ENCODE peak calls at places on chromosomes 7 and 10, in four cellular contexts. One of them, this sample, is unnamed.

GRCh38 chr10:119207713-119208552 is 562 bp downstream of the GRK5 start:
- DNase-seq in DND-41: peak; percentile 61
- DNase-seq in mesenchymal stem cell: peak; percentile 76
- DNase-seq in astrocyte: peak; percentile 51
- DNase-seq in this sample: peak; percentile 71

GRCh38 chr7:26508917-26509316 is 217.3 kb downstream of the SNX10 start:
- DNase-seq in astrocyte: no peak
- DNase-seq in DND-41: no peak
- DNase-seq in mesenchymal stem cell: no peak
- DNase-seq in this sample: no peak

GRCh38 chr10:10138685-10139084 is 879.0 kb upstream of the CELF2 start:
- DNase-seq in astrocyte: no peak
- DNase-seq in DND-41: peak; percentile 14
- DNase-seq in mesenchymal stem cell: peak; percentile 19
- DNase-seq in this sample: no peak

GRCh38 chr7:103735377-103735776 is 254.1 kb downstream of the RELN start:
- DNase-seq in DND-41: no peak
- DNase-seq in mesenchymal stem cell: no peak
- DNase-seq in astrocyte: peak; percentile 71
- DNase-seq in this sample: no peak

GRCh38 chr10:88893611-88894010 is 13.6 kb downstream of the STAMBPL1 start:
- DNase-seq in mesenchymal stem cell: no peak
- DNase-seq in astrocyte: peak; percentile 43
- DNase-seq in DND-41: no peak
- DNase-seq in this sample: no peak

GRCh38 chr10:78224602-78225001 is 190.9 kb downstream of the RPS24 start:
- DNase-seq in DND-41: no peak
- DNase-seq in astrocyte: peak; percentile 80
- DNase-seq in mesenchymal stem cell: no peak
- DNase-seq in this sample: peak; percentile 19

GRCh38 chr7:156504687-156505545 is 135.7 kb upstream of the RNF32 start:
- DNase-seq in mesenchymal stem cell: no peak
- DNase-seq in astrocyte: no peak
- DNase-seq in DND-41: no peak
- DNase-seq in this sample: no peak

GRCh38 chr7:5083291-5083690 is 37.6 kb downstream of the RBAK start:
- DNase-seq in DND-41: no peak
- DNase-seq in mesenchymal stem cell: no peak
- DNase-seq in astrocyte: no peak
- DNase-seq in this sample: no peak

GRCh38 chr10:79027147-79028055 is 41.4 kb upstream of the ZMIZ1 start:
- DNase-seq in mesenchymal stem cell: no peak
- DNase-seq in astrocyte: no peak
- DNase-seq in DND-41: peak; percentile 54
- DNase-seq in this sample: no peak

GRCh38 chr7:6106140-6106904 is 75.1 kb downstream of the ANKRD61 start:
- DNase-seq in mesenchymal stem cell: peak; percentile 61
- DNase-seq in astrocyte: peak; percentile 23
- DNase-seq in DND-41: peak; percentile 40
- DNase-seq in this sample: peak; percentile 64

GRCh38 chr7:121515651-121516401 is 119.7 kb upstream of the FAM3C start:
- DNase-seq in astrocyte: no peak
- DNase-seq in DND-41: no peak
- DNase-seq in mesenchymal stem cell: no peak
- DNase-seq in this sample: peak; percentile 77

GRCh38 chr7:159105845-159106614 is 38.6 kb downstream of the VIPR2 start:
- DNase-seq in DND-41: no peak
- DNase-seq in astrocyte: no peak
- DNase-seq in mesenchymal stem cell: no peak
- DNase-seq in this sample: no peak

GRCh38 chr7:146414373-146414772 is 297.8 kb downstream of the CNTNAP2 start:
- DNase-seq in mesenchymal stem cell: no peak
- DNase-seq in DND-41: no peak
- DNase-seq in astrocyte: no peak
- DNase-seq in this sample: no peak

GRCh38 chr10:120456626-120457430 is at the start of gene PLPP4:
- DNase-seq in mesenchymal stem cell: peak; percentile 48
- DNase-seq in DND-41: no peak
- DNase-seq in astrocyte: peak; percentile 41
- DNase-seq in this sample: peak; percentile 82

GRCh38 chr7:81845628-81846259 is 75.9 kb upstream of the HGF start:
- DNase-seq in astrocyte: no peak
- DNase-seq in DND-41: no peak
- DNase-seq in mesenchymal stem cell: peak; percentile 86
- DNase-seq in this sample: peak; percentile 29

GRCh38 chr10:129689681-129690080 is 222.6 kb downstream of the MGMT start:
- DNase-seq in astrocyte: no peak
- DNase-seq in mesenchymal stem cell: no peak
- DNase-seq in DND-41: no peak
- DNase-seq in this sample: no peak

GRCh38 chr10:92156874-92157273 is 134.0 kb downstream of the CPEB3 start:
- DNase-seq in astrocyte: no peak
- DNase-seq in mesenchymal stem cell: peak; percentile 53
- DNase-seq in DND-41: no peak
- DNase-seq in this sample: no peak

GRCh38 chr7:8175929-8176369 is 86.0 kb downstream of the ICA1 start:
- DNase-seq in astrocyte: no peak
- DNase-seq in DND-41: no peak
- DNase-seq in mesenchymal stem cell: no peak
- DNase-seq in this sample: no peak

GRCh38 chr10:43376046-43376635 is 4.7 kb downstream of the FXYD4 start:
- DNase-seq in DND-41: no peak
- DNase-seq in mesenchymal stem cell: no peak
- DNase-seq in astrocyte: no peak
- DNase-seq in this sample: no peak

GRCh38 chr7:140653319-140654108 is 12.9 kb upstream of the DENND2A start:
- DNase-seq in DND-41: peak; percentile 46
- DNase-seq in mesenchymal stem cell: peak; percentile 84
- DNase-seq in astrocyte: peak; percentile 48
- DNase-seq in this sample: peak; percentile 95

GRCh38 chr7:12119638-12120303 is 91.3 kb upstream of the TMEM106B start:
- DNase-seq in mesenchymal stem cell: no peak
- DNase-seq in DND-41: no peak
- DNase-seq in astrocyte: no peak
- DNase-seq in this sample: no peak

GRCh38 chr7:73532224-73532623 is 10.1 kb upstream of the BAZ1B start:
- DNase-seq in astrocyte: no peak
- DNase-seq in mesenchymal stem cell: no peak
- DNase-seq in DND-41: no peak
- DNase-seq in this sample: no peak

GRCh38 chr7:35752727-35753126 is 48.1 kb upstream of the SEPTIN7 start:
- DNase-seq in mesenchymal stem cell: peak; percentile 55
- DNase-seq in DND-41: no peak
- DNase-seq in astrocyte: no peak
- DNase-seq in this sample: no peak

GRCh38 chr10:79286318-79286951 is 60.8 kb upstream of the PPIF start:
- DNase-seq in astrocyte: no peak
- DNase-seq in DND-41: no peak
- DNase-seq in mesenchymal stem cell: peak; percentile 55
- DNase-seq in this sample: no peak

GRCh38 chr10:14190702-14191101 is 140.0 kb downstream of the FRMD4A start:
- DNase-seq in mesenchymal stem cell: no peak
- DNase-seq in DND-41: no peak
- DNase-seq in astrocyte: no peak
- DNase-seq in this sample: no peak

GRCh38 chr7:50069613-50070012 is 23.4 kb downstream of the ZPBP start:
- DNase-seq in astrocyte: peak; percentile 2
- DNase-seq in mesenchymal stem cell: no peak
- DNase-seq in DND-41: peak; percentile 21
- DNase-seq in this sample: peak; percentile 17

GRCh38 chr10:62851449-62851848 is 35.3 kb upstream of the EGR2 start:
- DNase-seq in DND-41: no peak
- DNase-seq in astrocyte: no peak
- DNase-seq in mesenchymal stem cell: no peak
- DNase-seq in this sample: no peak

GRCh38 chr7:22238354-22239311 is 118.3 kb downstream of the RAPGEF5 start:
- DNase-seq in mesenchymal stem cell: peak; percentile 50
- DNase-seq in astrocyte: peak; percentile 49
- DNase-seq in DND-41: no peak
- DNase-seq in this sample: peak; percentile 8

GRCh38 chr7:152315845-152316244 is 120.0 kb downstream of the KMT2C start:
- DNase-seq in DND-41: no peak
- DNase-seq in mesenchymal stem cell: no peak
- DNase-seq in astrocyte: no peak
- DNase-seq in this sample: no peak

DNA sequence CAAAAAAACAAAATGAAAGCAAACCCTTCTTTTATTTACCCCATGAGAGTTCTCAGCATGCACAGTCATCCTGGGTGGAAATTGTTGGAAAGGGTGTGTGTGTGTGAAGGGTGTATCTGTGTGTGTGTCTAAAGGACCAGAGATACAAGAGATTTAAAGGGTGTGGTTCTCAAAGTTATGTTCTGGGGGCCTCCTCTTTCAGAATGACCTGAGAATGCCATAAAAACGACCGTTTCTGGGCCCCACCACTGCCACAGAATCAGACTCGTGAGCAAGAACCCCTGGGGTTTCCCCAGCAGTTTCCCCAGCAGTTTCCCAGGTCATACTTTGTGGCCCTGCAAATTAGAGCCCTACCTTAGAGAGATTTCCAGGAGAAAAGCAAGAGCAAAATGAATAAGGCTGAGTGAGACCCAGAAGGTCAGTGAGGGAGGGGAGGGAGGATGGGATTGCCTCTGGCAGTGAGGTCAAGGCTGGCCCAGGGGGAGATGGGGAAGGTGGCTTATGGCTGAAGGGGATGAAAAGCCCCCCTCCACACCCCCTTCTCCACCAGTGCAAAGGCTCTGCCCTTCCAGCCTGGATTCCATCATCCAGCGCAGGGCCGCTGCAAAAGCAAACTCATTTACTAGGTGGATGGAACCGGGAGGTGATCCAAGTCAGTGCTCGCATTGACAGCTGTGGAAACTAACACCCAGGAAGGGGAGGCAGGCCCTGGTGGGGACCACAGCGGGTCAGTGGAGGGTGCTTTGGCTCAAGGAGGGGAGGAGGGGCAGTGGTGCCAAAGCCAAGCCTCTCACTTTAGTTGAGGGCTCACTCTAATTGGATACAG is 10.2 kb downstream of the PYROXD2 start:
- DNase-seq in mesenchymal stem cell: peak; percentile 51
- DNase-seq in astrocyte: peak; percentile 75
- DNase-seq in DND-41: no peak
- DNase-seq in this sample: peak; percentile 51
- H3K9ac ChIP-seq in mesenchymal stem cell: peak overlapping the region; percentile 84
- H3K9ac ChIP-seq in astrocyte: peak overlapping the region; percentile 49
- H3K9ac ChIP-seq in DND-41: no peak overlapping the region
- H3K9ac ChIP-seq in this sample: peak overlapping the region; percentile 73

GRCh38 chr10:48655426-48656240 is 29.0 kb upstream of the WDFY4 start:
- DNase-seq in astrocyte: peak; percentile 44
- DNase-seq in mesenchymal stem cell: peak; percentile 37
- DNase-seq in DND-41: no peak
- DNase-seq in this sample: peak; percentile 3
- H3K9ac ChIP-seq in astrocyte: peak overlapping the region; percentile 67
- H3K9ac ChIP-seq in mesenchymal stem cell: peak overlapping the region; percentile 86
- H3K9ac ChIP-seq in DND-41: no peak overlapping the region
- H3K9ac ChIP-seq in this sample: peak overlapping the region; percentile 68

DNA sequence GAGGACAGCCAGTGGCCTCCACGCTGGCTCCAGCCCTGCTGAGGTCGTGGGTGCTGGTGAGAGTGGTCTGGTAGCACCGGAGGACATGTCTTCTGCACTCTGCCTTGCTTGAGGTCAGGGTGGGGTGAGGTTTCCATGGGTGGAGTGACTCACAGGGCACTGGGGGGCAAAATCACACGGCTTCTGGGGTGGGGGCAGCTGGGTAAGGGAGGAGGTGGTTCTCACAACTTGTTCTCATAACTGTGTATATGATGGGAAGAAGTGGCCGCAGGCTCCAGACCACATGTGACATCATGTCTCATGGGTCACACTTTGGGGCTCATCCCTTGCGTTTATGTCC is 868 bp upstream of the PRF1 start:
- DNase-seq in DND-41: no peak
- DNase-seq in astrocyte: no peak
- DNase-seq in mesenchymal stem cell: no peak
- DNase-seq in this sample: no peak
- H3K9ac ChIP-seq in DND-41: peak overlapping the region; percentile 23
- H3K9ac ChIP-seq in astrocyte: no peak overlapping the region
- H3K9ac ChIP-seq in mesenchymal stem cell: no peak overlapping the region
- H3K9ac ChIP-seq in this sample: no peak overlapping the region

GRCh38 chr10:75648854-75649253 is 217.4 kb downstream of the LRMDA start:
- DNase-seq in astrocyte: no peak
- DNase-seq in mesenchymal stem cell: no peak
- DNase-seq in DND-41: no peak
- DNase-seq in this sample: no peak

GRCh38 chr10:75646931-75647330 is 215.5 kb downstream of the LRMDA start:
- DNase-seq in DND-41: no peak
- DNase-seq in mesenchymal stem cell: no peak
- DNase-seq in astrocyte: no peak
- DNase-seq in this sample: no peak

GRCh38 chr10:75648186-75648761 is 216.8 kb downstream of the LRMDA start:
- DNase-seq in mesenchymal stem cell: no peak
- DNase-seq in astrocyte: no peak
- DNase-seq in DND-41: no peak
- DNase-seq in this sample: no peak

GRCh38 chr10:75646218-75646915 is 214.9 kb downstream of the LRMDA start:
- DNase-seq in DND-41: no peak
- DNase-seq in astrocyte: no peak
- DNase-seq in mesenchymal stem cell: no peak
- DNase-seq in this sample: no peak

DNA sequence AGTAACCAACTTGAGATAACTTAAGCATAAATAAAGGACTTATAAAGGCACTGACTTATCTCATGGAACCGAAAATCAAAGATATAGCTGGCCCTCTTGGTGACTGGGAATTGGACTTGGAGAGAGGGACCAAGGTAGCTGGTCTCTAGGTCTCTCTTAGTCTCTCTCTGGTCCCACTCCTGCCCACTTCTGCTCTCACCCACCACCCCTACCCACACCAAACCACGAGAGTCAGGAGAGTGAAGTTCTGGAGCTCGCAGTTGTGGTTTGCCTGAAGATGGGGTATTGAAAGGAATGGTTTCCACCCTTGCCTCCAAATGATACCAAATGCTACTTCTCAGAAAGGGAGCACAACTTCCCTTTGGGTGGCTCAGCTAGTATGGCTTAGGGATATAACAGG is 216.3 kb downstream of the LRMDA start:
- DNase-seq in astrocyte: no peak
- DNase-seq in mesenchymal stem cell: no peak
- DNase-seq in DND-41: no peak
- DNase-seq in this sample: no peak
- H3K9ac ChIP-seq in astrocyte: no peak overlapping the region
- H3K9ac ChIP-seq in mesenchymal stem cell: no peak overlapping the region
- H3K9ac ChIP-seq in DND-41: no peak overlapping the region
- H3K9ac ChIP-seq in this sample: no peak overlapping the region

GRCh38 chr10:71502851-71503250 is 106.1 kb downstream of the CDH23 start:
- DNase-seq in astrocyte: no peak
- DNase-seq in DND-41: no peak
- DNase-seq in mesenchymal stem cell: no peak
- DNase-seq in this sample: no peak
- H3K9ac ChIP-seq in astrocyte: no peak overlapping the region
- H3K9ac ChIP-seq in DND-41: no peak overlapping the region
- H3K9ac ChIP-seq in mesenchymal stem cell: no peak overlapping the region
- H3K9ac ChIP-seq in this sample: no peak overlapping the region

DNA sequence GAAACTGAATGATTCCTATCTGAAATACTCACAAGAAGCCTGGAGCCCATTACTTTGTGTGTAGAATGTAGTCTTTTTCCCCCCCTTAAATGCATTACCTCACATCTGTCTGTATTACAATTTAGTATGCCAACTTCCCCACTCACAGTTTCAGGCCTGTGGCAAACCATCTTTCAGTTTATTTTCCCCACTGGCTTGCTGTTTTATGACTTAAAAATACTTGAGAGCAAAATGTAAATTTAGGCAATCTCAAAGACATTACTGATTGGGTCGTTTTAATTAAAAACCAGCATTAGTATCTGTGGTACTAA is 30.4 kb downstream of the PIP4K2A start:
- DNase-seq in mesenchymal stem cell: no peak
- DNase-seq in DND-41: no peak
- DNase-seq in astrocyte: no peak
- DNase-seq in this sample: no peak
- H3K9ac ChIP-seq in mesenchymal stem cell: peak overlapping the region; percentile 50
- H3K9ac ChIP-seq in DND-41: peak overlapping the region; percentile 36
- H3K9ac ChIP-seq in astrocyte: peak overlapping the region; percentile 71
- H3K9ac ChIP-seq in this sample: peak overlapping the region; percentile 0

This sample was measured in adipocyte.